ENCODE peak calls at places on chromosomes 16 and 17, in seven cellular contexts. X, L, H, Y, P, D and N are unnamed samples.

GRCh38 chr16:57830890-57831484 is 28.7 kb upstream of the KIFC3 start:
- DNase-seq in P (no peak), D (no peak), L (no peak), X (no peak), Y (no peak), H (no peak), N (no peak)

GRCh38 chr16:84268661-84269060 is 26.0 kb upstream of the WFDC1 start:
- DNase-seq in H (no peak), Y (no peak), L (no peak), X (no peak), D (no peak), P (no peak), N (peak; percentile 42)

GRCh38 chr16:81445143-81445922 is 725 bp downstream of the CMIP start:
- DNase-seq in H (no peak), P (no peak), D (peak; percentile 21), Y (peak; percentile 20), X (peak; percentile 63), L (no peak), N (no peak)

GRCh38 chr17:50850640-50851039 is 15.3 kb downstream of the WFIKKN2 start:
- DNase-seq in P (no peak), Y (no peak), H (no peak), D (no peak), X (no peak), L (no peak), N (no peak)

GRCh38 chr17:63740464-63741181 is 976 bp downstream of the STRADA start:
- DNase-seq in D (peak; percentile 13), X (no peak), L (no peak), P (no peak), H (no peak), Y (peak; percentile 15), N (no peak)

GRCh38 chr17:39800540-39800939 is 62.8 kb downstream of the GRB7 start:
- DNase-seq in L (no peak), X (no peak), Y (no peak), H (no peak), P (no peak), D (no peak), N (no peak)

GRCh38 chr17:7476474-7476873 is 3.0 kb downstream of the ZBTB4 start:
- DNase-seq in D (peak; percentile 39), P (no peak), L (no peak), Y (peak; percentile 57), X (no peak), H (no peak), N (no peak)

GRCh38 chr16:14071576-14072271 is 605 bp downstream of the MRTFB start:
- DNase-seq in X (no peak), H (no peak), D (no peak), Y (no peak), P (no peak), L (peak; percentile 48), N (no peak)

GRCh38 chr16:21708533-21709115 is 44.9 kb downstream of the OTOA start:
- DNase-seq in D (peak; percentile 61), H (peak; percentile 70), X (peak; percentile 80), Y (peak; percentile 45), P (peak; percentile 51), L (peak; percentile 56), N (peak; percentile 13)

GRCh38 chr16:86103320-86103719 is 204.4 kb downstream of the IRF8 start:
- DNase-seq in P (no peak), D (no peak), Y (no peak), L (no peak), H (no peak), X (no peak), N (no peak)

GRCh38 chr17:43983515-43984411 is 20.7 kb upstream of the NAGS start:
- DNase-seq in D (no peak), L (peak; percentile 76), H (no peak), X (peak; percentile 54), Y (no peak), P (no peak), N (no peak)

GRCh38 chr16:70715113-70715711 is 29.4 kb upstream of the MTSS2 start:
- DNase-seq in H (peak; percentile 99), P (no peak), L (no peak), D (peak; percentile 99), X (no peak), Y (peak; percentile 100), N (peak; percentile 97)

GRCh38 chr17:38789185-38789584 is 10.2 kb downstream of the PIP4K2B start:
- DNase-seq in P (no peak), H (peak; percentile 15), Y (peak; percentile 63), L (no peak), X (no peak), D (peak; percentile 22), N (no peak)

GRCh38 chr16:85460983-85461813 is 151.9 kb upstream of the GSE1 start:
- DNase-seq in X (no peak), L (no peak), D (peak; percentile 61), H (peak; percentile 49), P (no peak), Y (peak; percentile 45), N (no peak)

GRCh38 chr17:38752930-38753506 is 477 bp downstream of the PSMB3 start:
- DNase-seq in P (no peak), H (no peak), D (no peak), X (no peak), L (no peak), Y (no peak), N (no peak)

GRCh38 chr17:4177732-4178131 is 34.7 kb downstream of the CYB5D2 start:
- DNase-seq in Y (no peak), L (no peak), X (no peak), H (no peak), D (no peak), P (no peak), N (no peak)

GRCh38 chr16:17416461-17417221 is 54.1 kb downstream of the XYLT1 start:
- DNase-seq in Y (no peak), H (peak; percentile 16), P (no peak), L (peak; percentile 56), D (peak; percentile 83), X (peak; percentile 59), N (no peak)

GRCh38 chr17:66652840-66653507 is 181.9 kb upstream of the CACNG5 start:
- DNase-seq in Y (peak; percentile 20), X (no peak), L (no peak), D (peak; percentile 11), H (peak; percentile 22), P (no peak), N (no peak)

GRCh38 chr16:73254983-73255382 is 207.1 kb upstream of the ZFHX3 start:
- DNase-seq in Y (no peak), L (no peak), D (no peak), H (no peak), X (no peak), P (no peak), N (no peak)

GRCh38 chr16:21283521-21284289 is 5.6 kb upstream of the CRYM start:
- DNase-seq in X (peak; percentile 86), P (no peak), H (peak; percentile 56), Y (no peak), L (peak; percentile 86), D (no peak), N (no peak)

GRCh38 chr16:9138731-9139501 is 47.5 kb downstream of the HAPSTR1 start:
- DNase-seq in P (no peak), L (peak; percentile 89), Y (peak; percentile 41), H (peak; percentile 70), D (peak; percentile 52), X (peak; percentile 84), N (no peak)

GRCh38 chr16:83728518-83728917 is 79.3 kb upstream of the HSBP1 start:
- DNase-seq in L (no peak), H (no peak), P (no peak), Y (no peak), D (no peak), X (no peak), N (no peak)

GRCh38 chr16:68000450-68000849 is 1.2 kb upstream of the DPEP2 start:
- DNase-seq in D (no peak), Y (no peak), X (no peak), H (no peak), P (no peak), L (no peak), N (no peak)

GRCh38 chr17:57091186-57091618 is 6.2 kb downstream of the AKAP1 start:
- DNase-seq in L (no peak), X (peak; percentile 25), D (no peak), Y (no peak), H (no peak), P (no peak), N (no peak)

DNA sequence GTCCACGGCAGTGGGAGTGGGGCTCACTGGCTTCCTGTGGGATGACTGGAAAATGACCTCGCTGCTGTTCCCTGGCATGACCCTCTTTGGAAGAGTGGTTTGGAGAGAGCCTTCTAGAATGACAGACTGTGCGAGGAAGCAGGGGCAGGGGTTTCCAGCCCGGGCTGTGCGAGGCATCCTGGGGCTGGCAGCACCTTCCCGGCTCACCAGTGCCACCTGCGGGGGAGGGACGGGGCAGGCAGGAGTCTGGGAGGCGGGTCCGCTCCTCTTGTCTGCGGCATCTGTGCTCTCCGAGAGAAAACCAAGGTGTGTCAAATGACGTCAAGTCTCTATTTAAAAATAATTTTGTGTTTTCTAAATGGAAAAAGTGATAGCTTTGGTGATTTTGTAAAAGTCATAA is 7.8 kb upstream of the RNF213 start:
- DNase-seq in Y (no peak), P (no peak), L (peak; percentile 84), H (peak; percentile 6), X (peak; percentile 41), D (no peak), N (no peak)
- TF ChIP-seq CTCF in Y (no peak), P (no peak), L (peak; percentile 72), H (peak; percentile 12), X (peak; percentile 42), D (no peak), N (peak; percentile 71)

DNA sequence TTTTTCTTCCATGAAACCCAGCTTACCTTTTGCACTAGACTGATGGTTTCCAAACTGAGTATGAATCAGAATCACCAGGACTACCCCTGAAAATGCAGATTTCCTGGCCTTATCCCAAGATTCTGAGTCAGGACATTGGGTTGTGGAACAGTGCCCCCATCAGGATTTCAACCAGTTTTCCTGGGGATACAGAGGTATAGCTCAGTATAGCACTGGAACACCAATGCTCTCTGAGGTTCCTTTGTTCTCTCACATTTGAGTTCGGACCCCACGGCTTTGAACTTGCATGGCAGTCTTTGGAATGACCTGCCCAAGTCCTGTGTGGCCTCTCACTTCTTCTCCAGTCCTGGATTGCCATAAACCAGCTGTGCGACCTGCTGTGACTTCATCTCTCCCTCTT is 12.8 kb upstream of the CCL8 start:
- DNase-seq in L (peak; percentile 54), H (peak; percentile 70), X (peak; percentile 10), P (no peak), Y (peak; percentile 65), D (peak; percentile 75), N (peak; percentile 37)
- TF ChIP-seq CTCF in L (peak; percentile 71), H (peak; percentile 68), X (peak; percentile 64), P (peak; percentile 35), Y (peak; percentile 82), D (peak; percentile 69), N (peak; percentile 84)

GRCh38 chr16:19067349-19068236 is at the start of gene COQ7:
- DNase-seq in L (peak; percentile 98), X (peak; percentile 99), H (peak; percentile 100), D (peak; percentile 100), Y (peak; percentile 100), P (peak; percentile 99), N (peak; percentile 99)
- TF ChIP-seq CTCF in L (no peak), X (no peak), H (no peak), D (no peak), Y (peak; percentile 49), P (no peak), N (no peak)

DNA sequence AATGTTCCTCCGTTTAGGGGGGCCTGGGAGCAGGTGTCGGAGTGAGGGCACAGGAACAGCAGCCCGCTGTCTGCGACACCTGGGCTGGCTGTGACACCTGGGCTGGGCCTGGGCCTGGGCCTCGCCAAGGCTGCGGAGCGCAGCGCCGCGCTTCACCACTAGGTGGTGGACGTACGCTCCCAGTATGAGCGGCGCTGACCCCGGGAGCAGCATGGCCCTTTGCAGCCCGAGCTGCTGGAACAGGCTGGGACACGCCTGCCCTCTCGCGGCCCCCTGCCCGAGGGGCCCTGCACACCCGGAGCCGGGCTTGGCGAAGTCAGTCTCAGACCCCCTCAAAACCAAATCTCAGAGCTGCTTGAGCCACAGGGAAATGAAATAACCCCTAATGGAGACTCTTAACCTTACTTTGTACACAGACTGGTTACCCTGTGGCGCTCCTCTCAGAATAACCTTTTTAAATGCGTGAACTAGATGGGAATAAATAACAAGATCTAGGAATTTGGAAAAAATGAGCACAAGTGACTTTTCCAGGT is 38.6 kb upstream of the FA2H start:
- DNase-seq in H (peak; percentile 65), L (peak; percentile 95), Y (peak; percentile 45), P (peak; percentile 30), X (peak; percentile 91), D (peak; percentile 53), N (no peak)
- TF ChIP-seq CTCF in H (peak; percentile 84), L (peak; percentile 98), Y (peak; percentile 94), P (peak; percentile 96), X (peak; percentile 95), D (peak; percentile 83), N (peak; percentile 91)